ENCODE peak calls at places on chromosomes 13 and 19, in five cellular contexts. P is posterior cingulate gyrus, B is left ventricle myocardium superior, Z is PC-3, D is HAP-1. N is an unnamed sample.

GRCh38 chr19:36169084-36169760 is 17.0 kb upstream of the COX7A1 start:
- DNase-seq in D (peak; percentile 73), P (no peak), Z (no peak), B (peak; percentile 44), N (no peak)

GRCh38 chr19:8094336-8094735 is 41.8 kb downstream of the CCL25 start:
- DNase-seq in D (no peak), B (no peak), Z (no peak), P (no peak), N (no peak)

GRCh38 chr19:51387924-51388389 is at the start of gene LIM2:
- DNase-seq in Z (no peak), P (no peak), D (no peak), B (no peak), N (no peak)

GRCh38 chr19:46629546-46630025 is 4.7 kb upstream of the PTGIR start:
- DNase-seq in Z (no peak), D (no peak), B (peak; percentile 63), P (no peak), N (no peak)

GRCh38 chr13:50224534-50224933 is 209.3 kb downstream of the KCNRG start:
- DNase-seq in D (no peak), P (no peak), B (no peak), Z (peak; percentile 65), N (no peak)

GRCh38 chr13:106755542-106755941 is 187.6 kb upstream of the ARGLU1 start:
- DNase-seq in Z (no peak), B (no peak), P (no peak), D (no peak), N (no peak)

GRCh38 chr13:108895220-108895704 is 265.9 kb downstream of the MYO16 start:
- DNase-seq in B (no peak), D (no peak), P (no peak), Z (peak; percentile 88), N (no peak)

GRCh38 chr13:30026093-30026492 is 175.7 kb upstream of the UBL3 start:
- DNase-seq in P (no peak), D (no peak), B (no peak), Z (peak; percentile 80), N (no peak)

GRCh38 chr13:98878421-98879126 is 99.3 kb downstream of the DOCK9 start:
- DNase-seq in D (no peak), B (no peak), P (no peak), Z (no peak), N (no peak)

GRCh38 chr19:35174226-35174625 is 19.7 kb downstream of the FXYD5 start:
- DNase-seq in B (no peak), D (no peak), Z (no peak), P (no peak), N (no peak)

GRCh38 chr13:81917829-81918228 is 1576.9 kb upstream of the SPRY2 start:
- DNase-seq in B (no peak), D (no peak), Z (peak; percentile 4), P (no peak), N (no peak)

GRCh38 chr13:100547805-100548204 is 40.8 kb downstream of the GGACT start:
- DNase-seq in B (no peak), P (no peak), Z (no peak), D (no peak), N (no peak)

GRCh38 chr19:991174-991931 is 7.2 kb downstream of the WDR18 start:
- DNase-seq in P (no peak), D (peak; percentile 84), Z (peak; percentile 6), B (no peak), N (peak; percentile 30)

GRCh38 chr13:76462003-76462402 is 424.2 kb downstream of the KCTD12 start:
- DNase-seq in B (no peak), D (no peak), P (no peak), Z (no peak), N (no peak)

GRCh38 chr19:17902701-17903100 is 30.1 kb upstream of the CCDC124 start:
- DNase-seq in Z (no peak), B (no peak), P (no peak), D (no peak), N (no peak)